ENCODE peak calls at places on chromosomes 6 and 20, in five cellular contexts. J, M, W, R and K are unnamed samples.

GRCh38 chr6:135250751-135251356 is 69.7 kb downstream of the MYB start:
- DNase-seq in J (no peak), M (no peak), W (no peak), R (no peak), K (no peak)

GRCh38 chr20:24493181-24493580 is 23.8 kb downstream of the SYNDIG1 start:
- DNase-seq in J (no peak), M (no peak), W (peak; percentile 35), R (no peak), K (no peak)

GRCh38 chr20:17505664-17506517 is 25.3 kb downstream of the BFSP1 start:
- DNase-seq in J (peak; percentile 56), M (no peak), W (no peak), R (no peak), K (no peak)

GRCh38 chr20:33733654-33734576 is 2.1 kb downstream of the ZNF341 start:
- DNase-seq in J (no peak), M (no peak), W (peak; percentile 71), R (peak; percentile 29), K (no peak)

GRCh38 chr6:79605061-79605460 is 26.1 kb upstream of the SH3BGRL2 start:
- DNase-seq in J (no peak), M (no peak), W (no peak), R (no peak), K (no peak)

GRCh38 chr20:4014031-4014474 is 1.3 kb downstream of the RNF24 start:
- DNase-seq in J (peak; percentile 34), M (no peak), W (peak; percentile 79), R (no peak), K (peak; percentile 93)

GRCh38 chr6:490251-491037 is 98.9 kb downstream of the IRF4 start:
- DNase-seq in J (no peak), M (no peak), W (no peak), R (no peak), K (no peak)

GRCh38 chr20:19254956-19255355 is 42.5 kb downstream of the SLC24A3 start:
- DNase-seq in J (no peak), M (no peak), W (no peak), R (no peak), K (no peak)

GRCh38 chr6:122798099-122798641 is 9.1 kb downstream of the SMPDL3A start:
- DNase-seq in J (no peak), M (peak; percentile 62), W (peak; percentile 76), R (no peak), K (peak; percentile 13)

GRCh38 chr6:32189742-32190053 is 304 bp downstream of the PBX2 start:
- DNase-seq in J (no peak), M (no peak), W (no peak), R (peak; percentile 44), K (no peak)

GRCh38 chr20:37574199-37574890 is 46.7 kb upstream of the BLCAP start:
- DNase-seq in J (no peak), M (no peak), W (peak; percentile 45), R (no peak), K (no peak)

GRCh38 chr6:32886674-32887383 is 32.8 kb downstream of the PSMB9 start:
- DNase-seq in J (no peak), M (no peak), W (peak; percentile 75), R (no peak), K (no peak)

GRCh38 chr6:27078734-27079357 is 168.7 kb upstream of the PRSS16 start:
- DNase-seq in J (peak; percentile 39), M (no peak), W (peak; percentile 59), R (no peak), K (peak; percentile 45)

GRCh38 chr6:163460307-163460782 is 45.8 kb downstream of the QKI start:
- DNase-seq in J (peak; percentile 15), M (no peak), W (no peak), R (no peak), K (no peak)

GRCh38 chr6:34154668-34155447 is 9.0 kb upstream of the GRM4 start:
- DNase-seq in J (peak; percentile 60), M (peak; percentile 67), W (peak; percentile 58), R (peak; percentile 26), K (no peak)

GRCh38 chr6:125310994-125311649 is 9.4 kb upstream of the HDDC2 start:
- DNase-seq in J (no peak), M (no peak), W (peak; percentile 61), R (no peak), K (peak; percentile 32)

GRCh38 chr6:159095561-159096095 is 50.8 kb upstream of the TAGAP start:
- DNase-seq in J (no peak), M (no peak), W (peak; percentile 30), R (no peak), K (no peak)

GRCh38 chr6:48977573-48977972 is 485.5 kb downstream of the MMUT start:
- DNase-seq in J (no peak), M (no peak), W (no peak), R (no peak), K (no peak)

GRCh38 chr6:36650848-36651247 is 27.7 kb upstream of the CDKN1A start:
- DNase-seq in J (no peak), M (no peak), W (no peak), R (no peak), K (peak; percentile 15)

GRCh38 chr20:50191065-50191565 is 485 bp downstream of the CEBPB start:
- DNase-seq in J (peak; percentile 51), M (peak; percentile 81), W (peak; percentile 78), R (peak; percentile 73), K (peak; percentile 49)

GRCh38 chr20:47805951-47806350 is 20.7 kb upstream of the SULF2 start:
- DNase-seq in J (no peak), M (no peak), W (no peak), R (no peak), K (no peak)

GRCh38 chr6:54194067-54194466 is 82.8 kb downstream of the MLIP start:
- DNase-seq in J (no peak), M (no peak), W (no peak), R (no peak), K (no peak)

GRCh38 chr6:133243723-133244122 is 2.6 kb downstream of the EYA4 start:
- DNase-seq in J (no peak), M (no peak), W (no peak), R (no peak), K (no peak)

GRCh38 chr6:43977404-43978111 is 149.7 kb downstream of the MRPL14 start:
- DNase-seq in J (no peak), M (no peak), W (peak; percentile 35), R (no peak), K (no peak)

GRCh38 chr6:135939216-135939610 is 87.7 kb downstream of the PDE7B start:
- DNase-seq in J (no peak), M (no peak), W (no peak), R (no peak), K (no peak)

GRCh38 chr6:155528982-155529453 is 73.4 kb upstream of the NOX3 start:
- DNase-seq in J (no peak), M (no peak), W (peak; percentile 77), R (no peak), K (no peak)

GRCh38 chr6:119879731-119880130 is 530.2 kb upstream of the MAN1A1 start:
- DNase-seq in J (no peak), M (no peak), W (no peak), R (no peak), K (no peak)

GRCh38 chr6:26537846-26538571 is at the start of gene HMGN4:
- DNase-seq in J (peak; percentile 88), M (peak; percentile 91), W (peak; percentile 92), R (peak; percentile 80), K (peak; percentile 79)

GRCh38 chr6:33744895-33745546 is 1.7 kb downstream of the IP6K3 start:
- DNase-seq in J (no peak), M (peak; percentile 86), W (no peak), R (no peak), K (peak; percentile 90)

GRCh38 chr20:14745830-14746229 is 408.4 kb upstream of the FLRT3 start:
- DNase-seq in J (no peak), M (no peak), W (no peak), R (no peak), K (no peak)

GRCh38 chr20:50824137-50824536 is 29.3 kb downstream of the BCAS4 start:
- DNase-seq in J (no peak), M (peak; percentile 62), W (peak; percentile 87), R (no peak), K (no peak)

GRCh38 chr20:33158637-33159385 is 9.1 kb upstream of the BPIFA2 start:
- DNase-seq in J (no peak), M (no peak), W (no peak), R (no peak), K (no peak)

GRCh38 chr20:6402026-6402425 is 279.2 kb upstream of the FERMT1 start:
- DNase-seq in J (no peak), M (no peak), W (no peak), R (no peak), K (no peak)

GRCh38 chr20:61917459-61917858 is 148.2 kb downstream of the TAF4 start:
- DNase-seq in J (no peak), M (no peak), W (no peak), R (no peak), K (no peak)

GRCh38 chr20:61919239-61919638 is 146.4 kb downstream of the TAF4 start:
- DNase-seq in J (no peak), M (no peak), W (no peak), R (no peak), K (no peak)

GRCh38 chr20:61919675-61920365 is 145.9 kb downstream of the TAF4 start:
- DNase-seq in J (no peak), M (no peak), W (no peak), R (no peak), K (no peak)

GRCh38 chr20:61916318-61916891 is 149.3 kb downstream of the TAF4 start:
- DNase-seq in J (no peak), M (no peak), W (no peak), R (no peak), K (no peak)

DNA sequence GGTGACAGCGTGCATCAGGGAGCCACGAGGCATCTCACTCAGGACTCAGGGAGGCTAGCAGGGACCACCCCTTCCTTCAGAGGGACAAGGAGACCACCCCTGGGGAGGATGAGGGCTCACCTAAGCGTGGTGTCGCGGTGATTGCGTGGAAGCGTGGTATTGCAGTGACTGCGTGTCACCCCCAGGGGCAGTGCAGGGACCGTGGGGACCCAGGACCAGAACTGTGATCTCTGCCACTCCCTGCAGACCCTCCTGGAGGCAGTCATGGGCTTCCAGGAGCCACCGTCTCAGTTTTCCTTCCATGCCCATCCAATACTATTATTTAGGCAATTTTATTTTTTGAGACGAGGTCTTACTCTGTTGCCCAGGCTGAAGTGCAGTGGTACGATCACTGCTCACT is 147.1 kb downstream of the TAF4 start:
- DNase-seq in J (no peak), M (no peak), W (no peak), R (no peak), K (no peak)
- TF ChIP-seq CTCF in J (no peak), M (no peak), W (no peak), R (no peak), K (no peak)

DNA sequence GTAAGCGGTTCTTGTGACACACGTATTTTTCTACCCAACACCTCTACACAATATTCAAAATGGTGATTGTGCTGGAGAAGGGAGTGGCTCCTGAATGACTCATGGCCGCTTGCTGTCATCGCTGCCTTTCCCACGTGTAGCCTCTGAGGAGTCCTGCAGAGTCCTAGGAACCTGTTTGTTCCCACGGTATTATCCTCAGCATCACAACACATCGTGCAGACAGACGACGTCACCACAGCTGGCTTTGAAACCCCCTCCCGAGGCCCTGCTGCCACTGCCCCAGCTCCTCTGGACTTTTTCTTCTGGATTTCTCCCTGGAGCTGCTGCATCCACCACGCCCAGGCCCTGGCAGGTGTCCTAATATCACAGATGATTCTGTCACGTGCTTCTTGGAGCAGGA is 353.5 kb downstream of the SMOC2 start:
- DNase-seq in J (no peak), M (no peak), W (no peak), R (no peak), K (no peak)
- H3K9me3 ChIP-seq in J (no peaks in the 10 kb centered on the region), M (no peaks in the 10 kb centered on the region), W (no peaks in the 10 kb centered on the region), R (peaks cover 6% of the 10 kb centered on the region), K (no peaks in the 10 kb centered on the region)

GRCh38 chr20:44911264-44911921 is 1.5 kb downstream of the PABPC1L start:
- DNase-seq in J (peak; percentile 35), M (no peak), W (peak; percentile 79), R (no peak), K (peak; percentile 16)
- TF ChIP-seq CTCF in J (no peak), M (no peak), W (peak; percentile 47), R (peak; percentile 39), K (peak; percentile 45)

GRCh38 chr20:15902493-15902892 is 670.8 kb downstream of the KIF16B start:
- DNase-seq in J (no peak), M (no peak), W (no peak), R (no peak), K (no peak)
- H3K9me3 ChIP-seq in J (no peaks in the 10 kb centered on the region), M (no peaks in the 10 kb centered on the region), W (no peaks in the 10 kb centered on the region), R (no peaks in the 10 kb centered on the region), K (no peaks in the 10 kb centered on the region)